ENCODE peak calls at places on chromosomes 4 and X, in nine cellular contexts. M is fibroblast of mammary gland; L is cardiac fibroblast; W is kidney epithelial cell; Q is RPMI7951; R is GM23248; I is mesenchymal stem cell; A is endothelial cell; P is CD4-positive, CD25-positive, alpha-beta regulatory T cell. E is an unnamed sample.

GRCh38 chr4:86924805-86925204 is 10.0 kb upstream of the AFF1 start:
- DNase-seq in M (peak), L (peak), W (peak), Q (peak), R (peak), I (peak), A (no peak), P (no peak), E (no peak)

GRCh38 chr4:151291485-151291884 is 14.5 kb downstream of the PRSS48 start:
- DNase-seq in M (peak), L (peak), W (no peak), Q (peak), R (peak), I (no peak), A (no peak), P (no peak), E (no peak)

GRCh38 chrX:2450681-2451080 is 50.1 kb downstream of the DHRSX start:
- DNase-seq in M (no peak), L (no peak), W (no peak), Q (no peak), R (no peak), I (no peak), A (no peak), P (no peak), E (no peak)

GRCh38 chr4:146132445-146132844 is 43.1 kb upstream of the LSM6 start:
- DNase-seq in M (peak), L (peak), W (no peak), Q (peak), R (peak), I (peak), A (no peak), P (no peak), E (no peak)

GRCh38 chrX:154329284-154329683 is 33.7 kb downstream of the TKTL1 start:
- DNase-seq in M (no peak), L (peak), W (no peak), Q (no peak), R (no peak), I (no peak), A (no peak), P (no peak), E (no peak)

GRCh38 chr4:70190579-70190978 is 4.9 kb upstream of the ODAM start:
- DNase-seq in M (no peak), L (no peak), W (no peak), Q (no peak), R (no peak), I (no peak), A (no peak), P (no peak), E (no peak)

GRCh38 chr4:176548571-176548970 is 228.8 kb downstream of the SPCS3 start:
- DNase-seq in M (peak), L (peak), W (peak), Q (peak), R (peak), I (peak), A (no peak), P (no peak), E (no peak)

GRCh38 chr4:26590639-26591038 is 6.8 kb downstream of the TBC1D19 start:
- DNase-seq in M (peak), L (peak), W (peak), Q (no peak), R (peak), I (no peak), A (no peak), P (no peak), E (no peak)

GRCh38 chr4:98527528-98527927 is 130.9 kb downstream of the TSPAN5 start:
- DNase-seq in M (no peak), L (no peak), W (no peak), Q (no peak), R (peak), I (no peak), A (no peak), P (no peak), E (no peak)

GRCh38 chr4:112664611-112665010 is 27.7 kb downstream of the LARP7 start:
- DNase-seq in M (peak), L (peak), W (no peak), Q (no peak), R (peak), I (no peak), A (no peak), P (no peak), E (no peak)

GRCh38 chr4:82745173-82745842 is 53.3 kb downstream of the SCD5 start:
- DNase-seq in M (no peak), L (peak), W (peak), Q (peak), R (peak), I (peak), A (no peak), P (no peak), E (no peak)

GRCh38 chr4:169621754-169622481 is 1.5 kb downstream of the CLCN3 start:
- DNase-seq in M (peak), L (peak), W (no peak), Q (peak), R (peak), I (peak), A (no peak), P (peak), E (no peak)

GRCh38 chrX:153819398-153820083 is 10.8 kb downstream of the PDZD4 start:
- DNase-seq in M (no peak), L (no peak), W (no peak), Q (no peak), R (no peak), I (no peak), A (no peak), P (no peak), E (no peak)

GRCh38 chrX:140274761-140275525 is 229.9 kb downstream of the SOX3 start:
- DNase-seq in M (peak), L (peak), W (peak), Q (peak), R (peak), I (peak), A (no peak), P (no peak), E (peak)

GRCh38 chrX:6685489-6685888 is 150.6 kb upstream of the VCX3A start:
- DNase-seq in M (no peak), L (no peak), W (no peak), Q (no peak), R (no peak), I (no peak), A (no peak), P (no peak), E (no peak)

GRCh38 chr4:150867148-150867547 is 147.9 kb downstream of the LRBA start:
- DNase-seq in M (peak), L (peak), W (no peak), Q (peak), R (peak), I (peak), A (peak), P (peak), E (peak)

GRCh38 chr4:13522282-13523104 is 21.8 kb downstream of the NKX3-2 start:
- DNase-seq in M (no peak), L (no peak), W (no peak), Q (no peak), R (no peak), I (no peak), A (no peak), P (no peak), E (no peak)